ENCODE peak calls at places on chromosomes 2 and 18, in eight cellular contexts. B, D, I, G, N, X, R and K are unnamed samples.

GRCh38 chr2:101007415-101008345 is 5.6 kb downstream of the RPL31 start:
- DNase-seq in I (no peak), R (no peak), B (no peak), X (no peak), G (no peak), D (no peak), N (no peak), K (no peak)

GRCh38 chr2:196315388-196316049 is 144.1 kb upstream of the STK17B start:
- DNase-seq in R (no peak), N (no peak), D (no peak), G (no peak), X (no peak), B (no peak), I (no peak), K (no peak)

GRCh38 chr2:215736653-215737290 is 276.6 kb downstream of the MREG start:
- DNase-seq in B (no peak), R (no peak), D (no peak), X (no peak), I (no peak), G (no peak), N (no peak), K (no peak)

GRCh38 chr2:85367180-85367579 is 12.6 kb downstream of the ELMOD3 start:
- DNase-seq in R (no peak), B (no peak), D (no peak), G (no peak), X (no peak), I (no peak), N (no peak), K (no peak)

GRCh38 chr2:61670591-61671503 is 132.7 kb upstream of the XPO1 start:
- DNase-seq in X (no peak), B (peak), I (no peak), G (no peak), R (peak), N (peak), D (no peak), K (peak)

GRCh38 chr18:22494771-22495170 is 77.1 kb upstream of the CTAGE1 start:
- DNase-seq in N (no peak), R (no peak), X (no peak), B (no peak), G (no peak), D (no peak), I (no peak), K (no peak)

GRCh38 chr18:46061387-46061786 is 10.7 kb downstream of the PSTPIP2 start:
- DNase-seq in N (no peak), G (no peak), B (no peak), I (no peak), X (no peak), R (no peak), D (no peak), K (peak)

GRCh38 chr2:131031875-131032274 is 61.4 kb downstream of the FAM168B start:
- DNase-seq in D (no peak), X (peak), R (no peak), I (no peak), B (no peak), N (no peak), G (no peak), K (no peak)

GRCh38 chr2:86048888-86049287 is 56.8 kb downstream of the POLR1A start:
- DNase-seq in R (no peak), X (no peak), N (no peak), D (no peak), G (no peak), I (peak), B (no peak), K (peak)

GRCh38 chr2:3814846-3815245 is 111.5 kb downstream of the DCDC2C start:
- DNase-seq in B (no peak), X (no peak), I (no peak), N (no peak), G (no peak), R (no peak), D (no peak), K (no peak)

GRCh38 chr2:222561817-222562424 is 94.0 kb downstream of the FARSB start:
- DNase-seq in D (no peak), N (peak), I (peak), B (peak), R (peak), X (no peak), G (no peak), K (peak)

GRCh38 chr2:227939271-227940027 is 68.0 kb downstream of the DAW1 start:
- DNase-seq in N (peak), D (no peak), B (no peak), R (no peak), G (no peak), X (no peak), I (peak), K (peak)

GRCh38 chr18:5463836-5464235 is 80.0 kb downstream of the EPB41L3 start:
- DNase-seq in I (no peak), D (no peak), N (no peak), X (no peak), B (no peak), G (no peak), R (peak), K (no peak)

GRCh38 chr2:100416397-100416938 is 1.0 kb downstream of the CHST10 start:
- DNase-seq in D (no peak), N (no peak), R (no peak), I (no peak), X (no peak), G (no peak), B (no peak), K (no peak)

GRCh38 chr18:50656841-50657470 is 97.1 kb downstream of the MAPK4 start:
- DNase-seq in B (no peak), R (no peak), D (no peak), I (no peak), N (no peak), X (no peak), G (no peak), K (no peak)

GRCh38 chr2:180625006-180625844 is 355.2 kb upstream of the UBE2E3 start:
- DNase-seq in X (no peak), N (no peak), B (no peak), R (no peak), G (no peak), D (no peak), I (no peak), K (no peak)

GRCh38 chr2:240432820-240433801 is 2.4 kb upstream of the GPC1 start:
- DNase-seq in R (peak), X (peak), G (no peak), B (peak), D (no peak), I (no peak), N (no peak), K (peak)

GRCh38 chr2:43609304-43609883 is 13.6 kb upstream of the THADA start:
- DNase-seq in G (peak), R (peak), B (peak), N (no peak), X (no peak), D (peak), I (peak), K (peak)

GRCh38 chr18:6294119-6294784 is 120.5 kb downstream of the L3MBTL4 start:
- DNase-seq in R (no peak), I (no peak), G (no peak), N (peak), B (no peak), D (no peak), X (no peak), K (peak)

GRCh38 chr18:12278765-12279682 is 24.9 kb downstream of the CIDEA start:
- DNase-seq in N (no peak), G (no peak), B (no peak), I (no peak), D (no peak), X (peak), R (no peak), K (no peak)

GRCh38 chr2:225233234-225233633 is 166.3 kb upstream of the NYAP2 start:
- DNase-seq in I (no peak), R (no peak), D (no peak), N (no peak), G (no peak), B (no peak), X (no peak), K (no peak)

GRCh38 chr2:43798300-43798699 is 24.5 kb downstream of the DYNC2LI1 start:
- DNase-seq in G (no peak), N (no peak), X (no peak), B (no peak), R (no peak), I (no peak), D (no peak), K (no peak)

GRCh38 chr2:240164586-240164985 is 24.1 kb upstream of the OTOS start:
- DNase-seq in R (no peak), D (no peak), G (no peak), X (no peak), N (no peak), I (no peak), B (no peak), K (no peak)

GRCh38 chr18:72091369-72091768 is 452.8 kb downstream of the CBLN2 start:
- DNase-seq in N (no peak), B (no peak), R (no peak), D (no peak), G (no peak), I (no peak), X (no peak), K (no peak)

GRCh38 chr2:150122871-150123588 is 364.4 kb downstream of the RND3 start:
- DNase-seq in B (no peak), N (no peak), D (no peak), X (no peak), I (no peak), G (no peak), R (no peak), K (no peak)

GRCh38 chr18:24990548-24991219 is 361.3 kb downstream of the ZNF521 start:
- DNase-seq in G (no peak), D (no peak), I (no peak), R (no peak), N (no peak), X (no peak), B (no peak), K (no peak)

GRCh38 chr18:63233334-63233733 is 86.2 kb downstream of the BCL2 start:
- DNase-seq in G (no peak), N (no peak), R (no peak), I (no peak), B (peak), D (no peak), X (no peak), K (no peak)

GRCh38 chr2:116585654-116586053 is 1228.8 kb upstream of the DDX18 start:
- DNase-seq in B (no peak), R (no peak), G (no peak), X (no peak), D (no peak), N (peak), I (no peak), K (no peak)

GRCh38 chr2:122300758-122301157 is 545.3 kb downstream of the TSN start:
- DNase-seq in X (no peak), G (no peak), R (no peak), I (no peak), N (no peak), B (no peak), D (no peak), K (no peak)

GRCh38 chr2:203623104-203623503 is 83.3 kb upstream of the CD28 start:
- DNase-seq in D (no peak), B (no peak), N (no peak), G (no peak), I (no peak), R (no peak), X (no peak), K (no peak)

GRCh38 chr2:12688898-12689297 is 27.8 kb upstream of the TRIB2 start:
- DNase-seq in X (no peak), N (no peak), D (no peak), B (no peak), G (no peak), I (no peak), R (no peak), K (no peak)

GRCh38 chr2:237471457-237472186 is 15.4 kb upstream of the MLPH start:
- DNase-seq in D (no peak), R (peak), G (no peak), N (no peak), I (no peak), X (no peak), B (peak), K (peak)

GRCh38 chr2:219350215-219350937 is 17.8 kb upstream of the RESP18 start:
- DNase-seq in I (no peak), X (no peak), N (no peak), B (no peak), G (no peak), R (no peak), D (no peak), K (no peak)

GRCh38 chr2:28661589-28662001 is 90.0 kb upstream of the PPP1CB start:
- DNase-seq in G (no peak), N (peak), X (no peak), I (peak), R (no peak), D (no peak), B (no peak), K (peak)

GRCh38 chr2:224284134-224284946 is 117.6 kb downstream of the FAM124B start:
- DNase-seq in B (no peak), R (peak), D (no peak), X (no peak), N (peak), G (peak), I (peak), K (peak)